ENCODE peak calls at places on chromosomes 5 and 9, in seven cellular contexts. S, B, I, O, D, H and P are unnamed samples.

GRCh38 chr9:21568484-21568883 is 86.4 kb upstream of the IFNE start:
- DNase-seq in O (no peak), D (no peak), B (no peak), S (no peak), H (no peak), I (no peak), P (no peak)

GRCh38 chr5:68331202-68332108 is 115.9 kb downstream of the PIK3R1 start:
- DNase-seq in D (peak), S (no peak), B (no peak), H (no peak), O (no peak), I (no peak), P (no peak)

GRCh38 chr5:136517755-136518154 is 152.4 kb upstream of the TRPC7 start:
- DNase-seq in I (no peak), H (no peak), S (no peak), B (no peak), D (no peak), O (no peak), P (no peak)

GRCh38 chr5:118407958-118408357 is 580.4 kb downstream of the DTWD2 start:
- DNase-seq in O (no peak), I (no peak), S (no peak), B (no peak), H (no peak), D (no peak), P (no peak)

GRCh38 chr5:53364098-53364497 is 116.3 kb upstream of the FST start:
- DNase-seq in D (no peak), I (no peak), B (no peak), S (no peak), H (no peak), O (no peak), P (no peak)

GRCh38 chr5:1493413-1493812 is 30.3 kb downstream of the LPCAT1 start:
- DNase-seq in I (no peak), H (no peak), S (no peak), D (no peak), O (no peak), B (no peak), P (no peak)

GRCh38 chr5:166594552-166594951 is 1696.9 kb upstream of the WWC1 start:
- DNase-seq in S (no peak), O (no peak), B (no peak), D (no peak), I (no peak), H (no peak), P (no peak)

GRCh38 chr5:140292212-140293040 is 10.5 kb downstream of the PFDN1 start:
- DNase-seq in S (no peak), D (peak), B (no peak), H (no peak), I (no peak), O (no peak), P (no peak)

GRCh38 chr5:154409230-154409840 is 36.5 kb upstream of the SAP30L start:
- DNase-seq in B (no peak), I (no peak), S (no peak), H (no peak), O (no peak), D (no peak), P (no peak)

GRCh38 chr5:97840643-97841042 is 657.6 kb upstream of the RIOK2 start:
- DNase-seq in I (no peak), H (no peak), S (no peak), O (no peak), B (no peak), D (no peak), P (no peak)

GRCh38 chr5:132003170-132003744 is 8.2 kb downstream of the ACSL6 start:
- DNase-seq in B (no peak), D (peak), I (peak), O (no peak), S (no peak), H (peak), P (no peak)

GRCh38 chr9:132748450-132748849 is 78.2 kb downstream of the GTF3C4 start:
- DNase-seq in H (no peak), D (no peak), S (no peak), O (no peak), B (no peak), I (no peak), P (no peak)

GRCh38 chr5:176521286-176521685 is 15.9 kb downstream of the RNF44 start:
- DNase-seq in D (no peak), B (no peak), H (no peak), O (no peak), I (no peak), S (no peak), P (no peak)

GRCh38 chr5:73996181-73996770 is 370.3 kb downstream of the ARHGEF28 start:
- DNase-seq in B (no peak), S (no peak), I (no peak), D (no peak), H (no peak), O (no peak), P (no peak)

GRCh38 chr9:106025449-106025848 is 331.1 kb downstream of the TMEM38B start:
- DNase-seq in I (no peak), H (no peak), O (no peak), B (no peak), D (no peak), S (no peak), P (no peak)

GRCh38 chr5:88116396-88116795 is 152.2 kb downstream of the TMEM161B start:
- DNase-seq in O (no peak), S (no peak), I (no peak), H (no peak), B (no peak), D (no peak), P (peak)

GRCh38 chr5:13218518-13218917 is 726.0 kb downstream of the DNAH5 start:
- DNase-seq in S (no peak), D (no peak), B (peak), I (no peak), H (no peak), O (no peak), P (no peak)
- TF ChIP-seq JUND in S (no peak), D (no peak), B (no peak), I (no peak), H (no peak), O (no peak), P (no peak)

DNA sequence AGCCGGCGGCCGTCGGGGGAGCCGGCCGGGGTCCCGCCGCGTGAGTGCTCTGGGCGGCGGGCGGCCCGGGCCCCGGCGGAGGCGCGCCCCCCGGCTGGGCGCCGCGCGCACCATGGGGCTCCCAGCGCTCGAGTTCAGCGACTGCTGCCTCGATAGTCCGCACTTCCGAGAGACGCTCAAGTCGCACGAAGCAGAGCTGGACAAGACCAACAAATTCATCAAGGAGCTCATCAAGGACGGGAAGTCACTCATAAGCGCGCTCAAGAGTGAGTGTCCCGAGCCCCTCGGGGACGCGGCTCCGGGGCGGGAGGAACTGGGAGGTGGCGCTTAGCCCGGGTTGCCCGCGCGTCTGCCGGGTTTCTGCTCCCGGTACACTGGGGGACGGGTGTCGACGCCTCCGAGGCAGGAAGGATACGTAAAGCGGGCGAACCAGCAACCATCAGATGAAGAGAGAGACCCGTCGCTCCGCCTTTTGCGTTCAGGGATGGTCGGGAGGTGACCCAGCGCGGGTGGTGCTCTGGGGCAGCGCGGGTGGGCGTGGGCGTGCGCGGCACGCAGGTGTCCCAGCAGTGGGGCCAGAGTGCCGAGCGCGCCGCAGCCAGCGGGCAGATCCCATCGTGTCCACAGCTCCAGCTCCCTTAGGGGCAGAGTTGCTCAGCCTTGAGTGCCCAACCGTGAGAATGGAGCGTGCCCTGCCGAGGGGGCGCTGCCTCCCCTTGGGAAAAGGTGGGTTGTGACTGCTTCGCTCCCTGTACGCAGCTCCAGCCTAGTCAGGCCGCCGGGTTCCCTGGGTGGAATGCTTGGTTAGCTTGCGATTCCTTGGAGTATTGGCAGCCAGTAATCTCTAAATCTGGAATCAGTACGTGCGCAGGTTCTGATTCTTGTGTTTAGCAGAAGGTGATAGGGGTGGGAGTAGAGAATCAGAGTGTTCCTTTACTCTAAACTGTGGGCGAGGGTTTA is 753 bp downstream of the ARHGAP26 start:
- DNase-seq in O (no peak), D (peak), S (no peak), I (peak), H (peak), B (no peak), P (peak)
- TF ChIP-seq JUND in O (no peak), D (no peak), S (no peak), I (no peak), H (no peak), B (no peak), P (no peak)

DNA sequence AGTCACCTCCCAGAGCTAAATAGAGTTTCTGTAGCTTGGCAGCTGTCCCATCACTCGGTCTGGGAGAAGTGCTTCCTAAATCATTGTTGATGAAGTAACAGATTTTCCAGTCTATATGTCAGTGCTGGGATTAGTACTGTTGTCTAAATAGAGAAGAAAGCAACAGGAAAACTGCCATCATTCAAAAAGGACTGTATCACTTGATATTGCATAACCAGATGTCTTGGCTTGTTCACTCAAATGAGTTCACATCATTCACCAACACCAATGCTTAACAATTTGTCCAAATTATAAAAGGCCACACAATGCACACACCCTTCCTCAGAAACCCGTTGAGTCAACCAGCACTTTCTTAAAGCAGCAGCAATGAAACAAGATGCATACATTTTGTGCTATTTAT is 26.1 kb downstream of the PTPN3 start:
- DNase-seq in O (no peak), I (no peak), S (no peak), B (no peak), D (no peak), H (no peak), P (no peak)
- TF ChIP-seq JUND in O (no peak), I (no peak), S (no peak), B (no peak), D (no peak), H (no peak), P (no peak)

GRCh38 chr5:157366741-157367684 is 93.0 kb upstream of the NIPAL4 start:
- DNase-seq in B (no peak), I (peak), S (no peak), H (peak), O (no peak), D (peak), P (no peak)
- TF ChIP-seq JUND in B (no peak), I (no peak), S (no peak), H (no peak), O (no peak), D (no peak), P (no peak)

DNA sequence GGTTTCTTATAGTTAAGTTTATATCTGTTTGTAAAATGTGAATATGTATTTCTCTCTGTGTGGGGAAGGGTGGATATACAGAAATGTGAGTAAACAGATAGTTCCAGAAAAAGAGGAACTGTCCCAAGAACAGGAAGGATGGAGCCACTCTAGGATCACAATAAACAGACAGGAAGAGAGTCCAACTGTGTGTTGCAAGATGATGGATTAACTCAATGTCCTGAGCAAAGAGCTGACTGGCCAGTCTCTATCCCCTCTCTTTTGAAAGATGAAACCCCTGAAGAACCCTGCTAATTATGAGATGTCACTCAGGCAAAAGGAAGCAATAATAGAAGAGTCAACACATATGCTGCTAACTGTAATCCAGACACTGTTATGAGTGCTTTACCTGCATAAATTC is 202.7 kb downstream of the SEMA6A start:
- DNase-seq in H (no peak), S (no peak), O (no peak), I (no peak), D (peak), B (no peak), P (no peak)
- TF ChIP-seq JUND in H (no peak), S (no peak), O (no peak), I (no peak), D (no peak), B (no peak), P (no peak)

GRCh38 chr5:151675225-151675955 is 11.3 kb downstream of the SPARC start:
- DNase-seq in H (no peak), D (no peak), S (no peak), B (no peak), I (no peak), O (no peak), P (no peak)
- TF ChIP-seq JUND in H (no peak), D (no peak), S (no peak), B (no peak), I (no peak), O (no peak), P (no peak)

GRCh38 chr9:87213948-87214347 is 266.6 kb upstream of the GAS1 start:
- DNase-seq in O (no peak), D (no peak), S (no peak), I (no peak), H (no peak), B (no peak), P (no peak)
- TF ChIP-seq JUND in O (no peak), D (no peak), S (no peak), I (no peak), H (no peak), B (no peak), P (no peak)

DNA sequence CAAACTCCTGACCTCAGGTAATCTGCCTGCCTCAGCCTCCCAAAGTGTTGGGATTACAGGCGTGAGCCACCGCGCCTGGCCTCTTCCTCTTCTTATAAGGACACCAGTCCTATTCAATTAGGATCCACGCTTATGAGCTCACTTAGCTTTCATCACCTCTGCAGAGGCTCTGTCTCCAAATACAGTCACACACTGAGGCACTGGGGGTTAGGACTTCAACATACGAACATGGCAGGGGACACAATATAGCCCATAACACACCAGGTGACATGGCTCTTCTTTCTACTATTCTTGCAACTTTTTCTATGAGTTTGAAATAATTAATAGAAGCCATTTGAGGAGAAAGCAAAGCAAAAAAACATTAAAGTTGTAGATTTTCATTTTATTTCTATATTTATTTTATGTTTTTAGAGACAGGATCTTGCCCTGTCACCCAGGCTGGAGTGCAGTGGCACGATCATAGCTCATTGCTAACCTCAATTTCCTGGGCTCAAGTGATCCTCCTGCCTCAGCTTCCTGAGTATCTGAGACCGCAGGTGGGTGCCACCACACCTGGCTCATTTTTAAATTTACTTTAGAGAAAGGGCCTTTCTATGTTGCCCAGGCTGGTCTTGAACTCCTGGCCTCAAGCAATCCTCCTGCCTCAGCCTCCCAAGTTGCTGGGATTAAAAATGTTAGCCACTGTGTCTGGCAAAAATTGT is 6.0 kb upstream of the PRRT1B start:
- DNase-seq in H (no peak), S (no peak), D (no peak), B (no peak), O (no peak), I (no peak), P (no peak)
- TF ChIP-seq JUND in H (no peak), S (no peak), D (no peak), B (no peak), O (no peak), I (no peak), P (no peak)